ENCODE peak calls at places on chromosomes 5 and 9, in six cellular contexts. F is A549, H is GM12892, I is IMR-90, K is Peyer's patch, S is tibial nerve. Z is an unnamed sample.

GRCh38 chr5:109844148-109844547 is 154.4 kb downstream of the MAN2A1 start:
- DNase-seq in F (peak), H (no peak), I (peak), K (no peak), S (no peak), Z (no peak)

GRCh38 chr9:72145093-72145492 is 4.1 kb upstream of the GDA start:
- DNase-seq in F (no peak), H (no peak), I (no peak), K (peak), S (no peak), Z (no peak)

GRCh38 chr5:124859027-124859426 is 112.6 kb upstream of the ZNF608 start:
- DNase-seq in F (no peak), H (no peak), I (no peak), K (no peak), S (no peak), Z (no peak)

GRCh38 chr9:85200726-85201402 is 531.3 kb downstream of the NTRK2 start:
- DNase-seq in F (no peak), H (no peak), I (no peak), K (no peak), S (no peak), Z (no peak)

GRCh38 chr5:168661593-168662485 is 82.7 kb upstream of the PANK3 start:
- DNase-seq in F (no peak), H (no peak), I (no peak), K (peak), S (no peak), Z (no peak)

GRCh38 chr9:123120131-123120530 is 86.7 kb downstream of the GPR21 start:
- DNase-seq in F (no peak), H (no peak), I (no peak), K (no peak), S (no peak), Z (peak)

GRCh38 chr9:123548749-123549545 is 192.9 kb downstream of the CRB2 start:
- DNase-seq in F (no peak), H (no peak), I (no peak), K (no peak), S (no peak), Z (no peak)

GRCh38 chr5:73963021-73963420 is 337.0 kb downstream of the ARHGEF28 start:
- DNase-seq in F (no peak), H (no peak), I (no peak), K (no peak), S (no peak), Z (no peak)

GRCh38 chr9:134724231-134724911 is 82.8 kb downstream of the COL5A1 start:
- DNase-seq in F (no peak), H (no peak), I (peak), K (no peak), S (peak), Z (no peak)

GRCh38 chr9:130938652-130939404 is at the start of gene FIBCD1:
- DNase-seq in F (peak), H (peak), I (peak), K (peak), S (no peak), Z (peak)

GRCh38 chr5:35773936-35774335 is 82.8 kb upstream of the IL7R start:
- DNase-seq in F (no peak), H (no peak), I (peak), K (no peak), S (no peak), Z (no peak)

GRCh38 chr9:129140397-129141065 is 29.3 kb downstream of the PTPA start:
- DNase-seq in F (no peak), H (no peak), I (peak), K (peak), S (no peak), Z (no peak)

GRCh38 chr9:111187376-111187775 is 142.6 kb downstream of the OR2K2 start:
- DNase-seq in F (no peak), H (no peak), I (no peak), K (no peak), S (no peak), Z (no peak)

GRCh38 chr5:137320056-137321045 is 178.8 kb downstream of the SPOCK1 start:
- DNase-seq in F (peak), H (peak), I (peak), K (peak), S (no peak), Z (peak)

GRCh38 chr5:134132372-134133212 is 18.1 kb downstream of the TCF7 start:
- DNase-seq in F (no peak), H (peak), I (no peak), K (peak), S (no peak), Z (no peak)

GRCh38 chr5:176450077-176450476 is 1.9 kb downstream of the FAF2 start:
- DNase-seq in F (no peak), H (no peak), I (no peak), K (no peak), S (no peak), Z (no peak)

GRCh38 chr5:176446884-176447537 is 1.2 kb upstream of the FAF2 start:
- DNase-seq in F (no peak), H (peak), I (no peak), K (no peak), S (no peak), Z (no peak)

GRCh38 chr5:176447538-176447981 is 625 bp upstream of the FAF2 start:
- DNase-seq in F (no peak), H (no peak), I (no peak), K (no peak), S (peak), Z (no peak)

GRCh38 chr5:176444742-176445141 is 3.4 kb upstream of the FAF2 start:
- DNase-seq in F (no peak), H (no peak), I (no peak), K (no peak), S (no peak), Z (no peak)

DNA sequence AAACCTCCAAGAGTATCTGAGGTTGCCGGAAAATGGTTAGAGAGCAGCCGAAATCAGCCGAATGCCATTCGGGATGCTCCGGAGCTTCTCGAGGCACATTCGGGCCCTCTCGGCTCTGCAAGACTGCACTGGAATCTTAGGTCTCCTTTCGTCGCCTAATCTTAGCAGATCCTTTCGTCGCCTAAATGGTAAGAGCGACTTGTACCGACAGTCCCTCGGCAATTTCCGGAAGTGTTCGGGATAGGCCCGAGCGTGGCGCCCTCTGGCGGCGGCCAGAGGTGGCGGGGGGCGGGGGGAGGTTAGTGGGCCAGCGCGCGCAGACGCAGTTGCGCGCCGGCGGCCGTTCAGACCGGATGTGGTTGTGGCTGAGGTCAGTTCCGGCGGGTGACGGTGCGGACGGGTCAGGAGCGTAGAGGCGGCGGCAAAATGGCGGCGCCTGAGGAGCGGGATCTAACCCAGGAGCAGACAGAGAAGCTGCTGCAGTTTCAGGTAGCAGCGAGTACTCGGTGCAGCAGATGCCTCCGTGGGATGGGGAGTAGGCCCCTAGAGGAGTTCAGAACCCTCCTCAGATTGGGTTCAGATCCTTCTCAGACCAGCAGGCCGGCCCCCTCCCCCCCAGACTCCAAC is at the start of gene FAF2:
- DNase-seq in F (peak), H (peak), I (peak), K (peak), S (peak), Z (peak)
- TF ChIP-seq POLR2A in F (peak), H (peak), I (peak), K (peak), S (peak), Z (peak)

DNA sequence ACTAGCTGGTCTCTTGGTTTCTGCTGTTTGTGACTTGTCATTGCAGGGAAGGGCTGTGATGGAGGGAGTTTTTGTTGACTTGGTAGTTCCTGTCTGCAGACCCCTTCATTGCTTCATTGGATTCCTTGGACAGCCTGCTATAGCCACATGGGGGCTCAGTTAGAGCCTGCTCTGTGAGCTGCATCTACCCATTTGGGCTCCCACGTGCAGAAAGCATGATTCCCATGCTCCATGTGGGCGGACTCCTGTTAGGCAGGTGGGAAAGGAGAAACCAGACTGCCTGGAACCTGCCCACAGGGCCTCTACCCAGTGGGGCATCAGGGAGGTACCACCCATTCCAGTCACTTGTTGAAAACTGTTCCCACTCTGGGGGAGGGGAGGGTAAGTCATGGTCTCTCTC is 60.9 kb downstream of the DAPK1 start:
- DNase-seq in F (no peak), H (no peak), I (no peak), K (no peak), S (no peak), Z (no peak)
- TF ChIP-seq POLR2A in F (no peak), H (no peak), I (no peak), K (no peak), S (no peak), Z (no peak)

GRCh38 chr5:79183617-79184016 is 52.3 kb upstream of the JMY start:
- DNase-seq in F (no peak), H (no peak), I (no peak), K (no peak), S (no peak), Z (no peak)
- TF ChIP-seq POLR2A in F (no peak), H (no peak), I (no peak), K (no peak), S (no peak), Z (no peak)

GRCh38 chr9:77910216-77910615 is 121.4 kb downstream of the GNAQ start:
- DNase-seq in F (no peak), H (no peak), I (no peak), K (no peak), S (no peak), Z (no peak)
- TF ChIP-seq POLR2A in F (no peak), H (no peak), I (no peak), K (no peak), S (no peak), Z (no peak)

GRCh38 chr5:95730730-95731570 is at the start of gene RHOBTB3:
- DNase-seq in F (peak), H (peak), I (peak), K (peak), S (peak), Z (peak)
- TF ChIP-seq POLR2A in F (peak), H (peak), I (peak), K (peak), S (peak), Z (peak)

GRCh38 chr5:140631831-140632365 is 1.1 kb downstream of the CD14 start:
- DNase-seq in F (no peak), H (peak), I (no peak), K (peak), S (no peak), Z (no peak)

GRCh38 chr5:140632366-140633080 is 452 bp downstream of the CD14 start:
- DNase-seq in F (no peak), H (peak), I (peak), K (peak), S (peak), Z (no peak)

GRCh38 chr5:140634103-140634502 is 1.1 kb upstream of the CD14 start:
- DNase-seq in F (no peak), H (no peak), I (no peak), K (no peak), S (no peak), Z (no peak)

GRCh38 chr5:140631063-140631462 is 1.9 kb downstream of the CD14 start:
- DNase-seq in F (no peak), H (no peak), I (no peak), K (no peak), S (no peak), Z (no peak)

DNA sequence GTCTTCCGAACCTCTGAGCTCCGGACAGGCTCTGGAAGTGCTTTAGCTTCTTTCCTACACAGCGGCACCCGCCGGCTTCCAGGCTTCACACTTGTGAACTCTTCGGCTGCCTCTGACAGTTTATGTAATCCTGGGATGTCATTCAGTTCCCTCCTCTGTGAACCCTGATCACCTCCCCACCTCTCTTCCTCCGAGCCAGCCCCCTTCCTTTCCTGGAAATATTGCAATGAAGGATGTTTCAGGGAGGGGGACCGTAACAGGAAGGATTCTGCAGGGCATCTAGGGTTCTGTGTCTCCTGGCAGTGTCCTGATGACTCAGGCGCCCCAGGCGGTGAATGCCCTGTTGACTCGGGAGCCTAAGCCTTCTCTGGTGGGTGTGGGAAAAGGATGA is at the start of gene CD14:
- DNase-seq in F (peak), H (no peak), I (no peak), K (peak), S (no peak), Z (no peak)
- TF ChIP-seq POLR2A in F (no peak), H (no peak), I (no peak), K (no peak), S (no peak), Z (no peak)

DNA sequence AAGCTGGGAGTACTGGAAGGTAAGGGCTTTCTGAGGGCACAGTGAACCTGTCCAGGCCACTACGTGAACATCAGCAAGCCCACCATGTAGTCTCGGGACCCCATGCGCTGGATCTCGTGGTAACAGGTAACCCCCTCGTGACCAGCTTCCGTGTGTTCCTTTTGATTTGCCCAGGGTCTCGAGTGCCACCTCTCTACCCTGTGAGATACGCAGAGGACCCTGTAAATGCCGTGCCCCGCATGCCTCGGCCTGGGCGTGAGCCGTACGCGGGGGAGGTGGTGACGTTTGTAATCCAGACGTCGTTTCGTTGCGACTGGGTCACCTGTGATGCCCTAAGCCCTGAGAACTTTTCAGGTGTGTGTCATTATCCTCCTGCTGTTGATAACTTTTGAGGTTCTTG is 45.5 kb downstream of the TENT4A start:
- DNase-seq in F (no peak), H (no peak), I (no peak), K (no peak), S (no peak), Z (no peak)
- TF ChIP-seq POLR2A in F (no peak), H (no peak), I (no peak), K (no peak), S (no peak), Z (no peak)

DNA sequence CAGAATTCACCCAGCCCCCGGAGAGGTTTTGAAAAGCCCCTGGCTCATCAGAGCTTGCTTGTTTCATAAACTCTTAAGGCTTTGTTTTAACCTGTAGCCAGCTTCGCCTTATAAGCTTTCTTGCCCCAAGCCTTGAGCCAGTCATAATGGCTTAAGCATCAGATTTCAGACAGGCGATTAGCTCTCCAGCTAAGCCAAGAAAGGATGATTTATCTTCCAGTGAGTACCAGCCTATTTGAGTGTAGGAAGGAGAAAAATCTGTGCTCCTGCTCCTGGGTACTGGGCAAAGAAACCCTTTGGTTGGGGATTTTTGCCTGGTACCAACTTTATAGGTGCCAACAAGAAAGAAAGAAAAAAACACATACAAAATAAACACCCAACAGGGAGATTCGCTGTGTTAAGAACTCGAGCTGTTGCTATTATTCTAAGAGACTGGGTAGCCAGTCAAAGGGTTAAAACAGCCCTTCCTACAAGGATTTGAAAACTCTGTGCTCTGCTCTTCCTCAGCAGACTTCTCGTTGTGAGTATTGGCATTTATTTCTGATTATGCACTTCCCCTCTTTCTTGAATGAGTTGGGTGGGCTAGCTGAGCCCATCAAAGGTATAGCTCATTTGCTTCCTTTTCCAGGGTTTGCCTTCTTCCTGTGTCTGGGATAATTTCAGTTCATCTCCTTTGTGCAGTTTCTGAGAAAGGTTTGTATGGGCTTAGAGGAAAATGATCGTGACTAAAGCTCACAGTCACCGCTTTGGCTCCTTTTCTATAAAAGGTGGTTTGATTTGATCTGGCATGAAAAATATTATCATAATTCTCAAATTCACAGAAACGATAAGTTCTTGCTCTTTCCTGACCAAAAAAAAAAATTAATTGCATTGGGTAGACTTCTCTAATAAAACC is 157.2 kb upstream of the DMRT1 start:
- DNase-seq in F (no peak), H (no peak), I (peak), K (no peak), S (no peak), Z (no peak)
- TF ChIP-seq POLR2A in F (no peak), H (no peak), I (no peak), K (no peak), S (no peak), Z (no peak)

DNA sequence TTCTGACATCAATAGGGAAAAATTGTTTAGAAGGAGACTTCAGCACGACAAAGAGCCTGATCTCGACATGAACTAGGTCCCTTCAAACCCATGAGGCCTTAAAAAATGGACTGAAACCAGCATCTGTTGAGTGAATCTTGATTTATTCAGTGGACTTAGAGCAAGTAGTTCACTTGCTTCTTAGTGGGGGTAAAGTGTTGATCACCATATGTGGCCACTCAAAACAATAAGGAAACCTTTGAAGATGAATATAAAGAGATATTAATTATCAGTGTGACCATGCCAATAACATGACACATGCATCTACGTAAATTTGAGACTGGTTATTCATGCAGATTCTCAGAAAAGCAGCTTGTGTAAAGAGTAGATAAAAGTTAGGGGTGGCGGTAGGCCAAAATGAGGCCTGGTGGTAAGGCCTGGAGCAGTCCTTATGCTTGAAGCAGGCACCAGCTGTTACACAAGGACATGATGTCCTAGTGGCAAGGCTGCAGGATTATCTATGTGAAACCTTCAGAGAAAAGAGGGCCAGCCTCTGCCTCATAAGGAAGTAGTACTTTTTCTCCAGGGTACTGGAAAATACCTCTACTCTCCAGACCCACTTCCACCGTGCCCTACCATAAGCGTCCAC is 61.3 kb downstream of the S1PR3 start:
- DNase-seq in F (no peak), H (no peak), I (no peak), K (no peak), S (no peak), Z (no peak)
- TF ChIP-seq POLR2A in F (no peak), H (no peak), I (no peak), K (no peak), S (no peak), Z (no peak)

DNA sequence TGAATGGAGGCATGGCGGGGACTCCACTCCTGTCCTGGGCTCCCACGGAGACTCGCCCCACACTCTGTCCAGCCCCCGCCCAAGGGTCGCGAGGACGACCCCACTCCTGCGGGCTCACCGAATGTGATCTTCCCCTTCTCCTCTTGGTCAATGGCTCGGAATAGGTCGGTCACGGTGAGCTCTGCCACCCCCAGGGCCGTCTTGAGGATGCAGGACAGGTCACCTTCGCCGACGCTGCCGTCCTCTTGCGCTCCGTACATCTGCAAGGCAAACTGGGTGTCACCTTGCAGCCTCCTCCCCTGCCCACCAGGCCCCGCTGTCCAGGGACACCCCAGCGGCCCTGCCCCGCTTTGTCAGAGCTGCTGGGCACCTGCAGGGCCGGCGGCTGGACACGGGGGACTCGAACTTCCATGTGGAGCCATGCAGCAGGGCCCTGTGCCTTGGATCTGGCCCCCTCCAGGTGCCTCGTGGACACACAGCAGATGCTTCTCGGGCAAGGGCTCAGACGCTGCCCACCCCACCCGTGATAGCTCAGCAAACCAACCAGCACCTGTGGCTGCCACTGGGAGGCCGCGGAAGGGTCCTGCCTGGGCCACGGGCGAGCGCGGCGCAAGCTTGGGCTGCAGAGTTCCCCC is 21.5 kb upstream of the SLC6A3 start:
- DNase-seq in F (no peak), H (no peak), I (no peak), K (peak), S (no peak), Z (no peak)
- TF ChIP-seq POLR2A in F (no peak), H (no peak), I (no peak), K (no peak), S (no peak), Z (no peak)